ENCODE peak calls at places on chromosomes 16 and 17, in ten cellular contexts. L, P, C, O, Q, R, G, A, H and E are unnamed samples.

GRCh38 chr16:88792668-88793587 is 7.9 kb upstream of the PIEZO1 start:
- DNase-seq in O (no peak), Q (no peak), R (no peak), H (no peak), L (no peak), A (no peak), G (no peak), P (peak; percentile 17), C (no peak), E (no peak)

GRCh38 chr17:42075789-42076188 is 22.5 kb downstream of the ZNF385C start:
- DNase-seq in R (no peak), A (no peak), O (no peak), Q (no peak), L (no peak), P (no peak), H (no peak), C (no peak), G (no peak), E (no peak)

GRCh38 chr17:60720763-60721531 is 43.3 kb downstream of the BCAS3 start:
- DNase-seq in O (no peak), H (no peak), R (peak; percentile 45), Q (no peak), L (peak; percentile 74), C (peak; percentile 82), A (no peak), G (no peak), P (no peak), E (peak; percentile 58)

GRCh38 chr17:37770631-37771518 is 26.0 kb upstream of the HNF1B start:
- DNase-seq in G (peak; percentile 87), A (peak; percentile 84), R (peak; percentile 75), H (no peak), Q (peak; percentile 71), O (peak; percentile 29), C (peak; percentile 70), P (peak; percentile 47), L (peak; percentile 71), E (peak; percentile 48)

GRCh38 chr17:77834170-77835115 is 124.1 kb upstream of the TNRC6C start:
- DNase-seq in L (peak; percentile 63), H (peak; percentile 42), P (peak; percentile 82), G (no peak), A (peak; percentile 66), C (peak; percentile 89), R (no peak), Q (peak; percentile 52), O (peak; percentile 55), E (peak; percentile 59)

GRCh38 chr17:17342242-17342945 is 39.2 kb downstream of the NT5M start:
- DNase-seq in A (peak; percentile 58), R (no peak), Q (no peak), H (peak; percentile 1), C (no peak), P (no peak), O (no peak), G (no peak), L (no peak), E (no peak)

GRCh38 chr17:82495844-82496528 is 23.5 kb upstream of the FOXK2 start:
- DNase-seq in Q (no peak), A (no peak), G (no peak), L (no peak), C (no peak), P (no peak), O (no peak), R (no peak), H (no peak), E (no peak)

GRCh38 chr16:65713409-65713808 is 591.5 kb upstream of the CDH11 start:
- DNase-seq in A (no peak), O (no peak), P (no peak), C (no peak), Q (no peak), R (no peak), H (no peak), G (no peak), L (no peak), E (no peak)

DNA sequence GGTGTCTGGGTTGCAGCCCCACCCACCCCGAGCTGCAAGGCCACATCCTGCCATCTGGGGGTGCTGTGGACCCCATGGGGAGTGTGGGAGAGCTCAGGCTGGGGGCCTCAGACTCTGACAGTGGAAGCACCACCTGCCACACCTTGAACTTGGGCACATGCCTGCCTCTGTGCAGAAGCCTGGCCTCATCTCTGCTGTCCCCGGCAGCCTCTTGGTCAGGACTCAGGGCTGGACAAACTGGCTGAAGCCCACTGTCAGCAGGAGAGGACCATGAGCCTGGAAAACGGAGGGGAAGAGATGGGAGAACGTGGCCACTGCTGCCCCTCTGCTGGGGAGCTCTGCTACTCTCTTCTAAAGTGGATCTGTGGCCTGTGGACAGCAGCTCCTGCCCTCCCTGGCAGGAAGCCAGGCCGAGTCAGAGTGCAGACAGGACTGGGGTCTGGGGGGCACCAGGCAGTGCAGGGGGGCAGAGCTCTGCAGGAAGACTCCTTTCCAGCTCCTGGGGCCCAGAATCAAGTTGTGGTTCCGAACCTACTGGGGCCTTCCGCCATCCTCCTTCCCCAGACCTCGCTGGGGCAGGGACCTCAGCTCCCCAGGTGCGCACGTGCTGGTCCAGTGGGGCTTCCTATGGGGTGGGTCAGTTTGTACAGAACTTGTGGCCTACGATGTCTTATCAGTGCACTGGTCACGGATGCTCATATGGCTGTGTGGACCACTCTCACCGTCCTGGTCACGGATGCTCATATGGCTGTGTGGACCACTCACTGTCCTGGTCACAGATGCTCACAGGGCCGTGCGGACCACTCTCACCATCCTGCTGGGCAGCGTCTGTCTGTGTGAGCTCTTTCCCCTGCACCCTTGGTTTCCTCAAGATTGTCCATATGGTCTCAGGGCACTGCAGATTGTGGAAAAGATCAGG is 207.7 kb downstream of the LAT start:
- DNase-seq in Q (no peak), L (no peak), R (no peak), H (peak; percentile 14), P (peak; percentile 22), G (peak; percentile 78), C (no peak), A (no peak), O (no peak), E (no peak)
- TF ChIP-seq CTCF in Q (no peak), L (peak; percentile 13), R (no peak), H (no peak), P (peak; percentile 7), G (peak; percentile 14), C (peak; percentile 8), A (no peak), O (no peak), E (peak; percentile 59)

DNA sequence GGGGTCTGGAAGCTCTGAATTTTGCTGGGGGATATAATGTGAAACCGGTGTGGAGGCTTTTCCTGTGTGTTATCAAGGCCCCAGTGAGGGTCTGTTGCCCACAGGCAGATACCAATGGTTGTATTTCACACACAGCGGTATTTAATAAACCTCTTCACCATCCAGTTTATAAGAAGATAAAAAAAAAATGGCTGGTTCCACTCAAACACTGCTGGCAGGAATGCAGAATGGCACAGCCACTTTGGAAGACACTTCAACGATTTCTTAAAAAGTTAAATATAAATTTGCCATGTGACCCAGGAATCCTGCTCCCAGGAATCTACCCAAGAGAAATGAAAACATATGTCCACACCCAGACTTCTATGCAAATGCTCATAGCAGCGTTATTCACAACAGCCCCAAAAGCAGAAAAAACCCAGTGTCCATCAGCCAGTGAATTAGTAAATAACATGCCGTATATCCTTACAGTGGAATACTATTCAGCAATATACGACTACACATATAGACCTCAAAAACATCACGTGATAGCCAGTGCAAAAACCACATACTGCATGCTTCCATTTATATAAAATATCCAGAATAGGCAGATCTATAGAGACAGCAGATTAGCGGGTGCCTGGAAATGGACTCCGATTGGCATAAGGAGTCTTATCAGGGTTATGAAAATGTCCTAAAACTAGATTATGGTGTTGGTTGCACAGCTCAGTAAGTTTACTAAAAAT is 38.7 kb downstream of the XYLT1 start:
- DNase-seq in C (no peak), O (no peak), G (no peak), P (no peak), H (no peak), L (peak; percentile 9), R (no peak), Q (no peak), A (no peak), E (no peak)
- TF ChIP-seq CTCF in C (peak; percentile 20), O (no peak), G (peak; percentile 19), P (no peak), H (no peak), L (no peak), R (no peak), Q (no peak), A (no peak), E (peak; percentile 54)

GRCh38 chr16:74296120-74296464 is 522 bp upstream of the PSMD7 start:
- DNase-seq in Q (no peak), L (no peak), P (no peak), R (no peak), O (no peak), C (no peak), H (no peak), A (no peak), G (no peak), E (no peak)

GRCh38 chr16:74298104-74298503 is 1.5 kb downstream of the PSMD7 start:
- DNase-seq in H (no peak), G (no peak), R (no peak), C (no peak), Q (no peak), P (no peak), A (no peak), L (no peak), O (no peak), E (no peak)

GRCh38 chr16:74297296-74297665 is 667 bp downstream of the PSMD7 start:
- DNase-seq in O (no peak), P (peak; percentile 32), L (peak; percentile 11), C (peak; percentile 29), Q (no peak), R (peak; percentile 28), A (no peak), G (no peak), H (peak; percentile 38), E (no peak)

GRCh38 chr16:74291577-74292208 is 4.9 kb upstream of the PSMD7 start:
- DNase-seq in H (no peak), P (no peak), A (no peak), L (no peak), G (no peak), C (no peak), Q (no peak), R (no peak), O (no peak), E (peak; percentile 6)

GRCh38 chr16:74296465-74297295 is at the start of gene PSMD7:
- DNase-seq in L (peak; percentile 93), G (peak; percentile 95), Q (peak; percentile 93), A (peak; percentile 93), C (peak; percentile 89), R (peak; percentile 81), H (peak; percentile 72), O (peak; percentile 93), P (peak; percentile 96), E (peak; percentile 86)
- TF ChIP-seq CTCF in L (no peak), G (no peak), Q (no peak), A (no peak), C (no peak), R (no peak), H (no peak), O (no peak), P (no peak), E (no peak)

DNA sequence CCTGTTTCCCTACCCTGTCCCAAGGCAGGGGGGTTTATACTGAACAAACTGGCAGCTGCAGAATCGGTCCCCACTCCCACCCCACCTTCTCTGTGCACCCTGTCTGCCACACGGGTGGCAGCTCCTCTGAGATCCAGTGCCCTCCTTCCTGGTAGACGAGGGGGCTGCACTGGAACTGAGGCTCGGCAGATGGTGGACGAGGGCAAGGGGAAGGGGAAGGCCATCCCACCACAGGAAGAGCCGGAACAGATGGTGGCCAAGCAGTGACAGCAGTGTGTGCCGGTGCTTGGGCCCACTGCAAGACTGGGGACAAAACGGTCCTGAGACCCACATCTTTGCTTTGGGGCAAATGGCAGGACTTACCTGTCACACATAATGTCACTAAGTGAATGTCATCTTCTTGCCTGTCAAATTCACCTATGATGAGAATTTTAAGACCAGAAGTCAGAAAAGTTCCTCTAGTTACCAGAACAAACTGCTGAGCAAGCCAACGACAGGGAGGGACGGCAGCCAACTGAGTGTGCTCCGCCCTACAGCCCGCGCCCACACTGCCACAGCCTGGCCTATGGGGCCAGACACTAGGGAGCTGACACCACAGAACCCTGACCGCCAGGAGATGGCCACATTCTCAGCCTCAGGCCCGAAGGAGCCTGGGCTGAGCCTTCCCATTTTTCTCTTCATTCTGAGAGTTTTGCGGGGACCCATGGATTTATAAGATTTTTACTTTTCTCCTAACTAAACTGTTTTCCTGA is 14.4 kb downstream of the NTAN1 start:
- DNase-seq in H (no peak), L (no peak), R (no peak), A (peak; percentile 78), P (peak; percentile 90), G (no peak), C (peak; percentile 81), Q (peak; percentile 67), O (peak; percentile 81), E (no peak)
- TF ChIP-seq CTCF in H (no peak), L (peak; percentile 19), R (no peak), A (no peak), P (no peak), G (no peak), C (peak; percentile 4), Q (no peak), O (peak; percentile 40), E (no peak)